ENCODE peak calls at places on chromosomes 13 and 19, in nine cellular contexts. I is esophagus squamous epithelium, U is HCT116, O is right atrium auricular region, W is A549, C is choroid plexus epithelial cell, K is body of pancreas, Q is thoracic aorta, F is psoas muscle. N is an unnamed sample.

GRCh38 chr19:35790981-35791813 is 15.8 kb downstream of the ARHGAP33 start:
- DNase-seq in W (peak; percentile 38), I (no peak), K (peak; percentile 85), Q (no peak), F (no peak), U (no peak), O (no peak), C (no peak), N (no peak)

GRCh38 chr13:93224545-93224944 is 2.1 kb upstream of the GPC6 start:
- DNase-seq in F (no peak), O (no peak), K (no peak), W (peak; percentile 80), I (no peak), C (peak; percentile 38), U (no peak), Q (no peak), N (no peak)

GRCh38 chr13:113849981-113850721 is 13.7 kb downstream of the GAS6 start:
- DNase-seq in U (no peak), O (peak; percentile 49), F (no peak), Q (no peak), W (no peak), I (no peak), C (no peak), K (no peak), N (no peak)

GRCh38 chr19:16051254-16052025 is 24.9 kb upstream of the TPM4 start:
- DNase-seq in W (peak; percentile 53), C (peak; percentile 70), K (no peak), U (peak; percentile 51), F (no peak), Q (no peak), O (no peak), I (no peak), N (no peak)

GRCh38 chr13:59643906-59644626 is 519.7 kb downstream of the DIAPH3 start:
- DNase-seq in K (no peak), U (no peak), Q (no peak), W (no peak), C (no peak), F (no peak), I (no peak), O (no peak), N (no peak)

GRCh38 chr19:18271433-18271841 is 2.8 kb downstream of the IQCN start:
- DNase-seq in U (no peak), F (no peak), C (no peak), W (no peak), K (no peak), Q (no peak), I (no peak), O (peak; percentile 74), N (no peak)

GRCh38 chr13:85068231-85068630 is 731.0 kb downstream of the SLITRK6 start:
- DNase-seq in O (no peak), U (no peak), F (no peak), I (no peak), C (no peak), Q (no peak), W (no peak), K (no peak), N (no peak)

GRCh38 chr13:98563071-98563470 is 13.8 kb downstream of the STK24 start:
- DNase-seq in W (no peak), U (no peak), C (peak; percentile 38), I (no peak), Q (no peak), F (no peak), K (no peak), O (no peak), N (no peak)

GRCh38 chr13:25192936-25193335 is 20.8 kb upstream of the AMER2 start:
- DNase-seq in O (no peak), Q (no peak), F (no peak), K (no peak), U (no peak), W (no peak), C (no peak), I (no peak), N (no peak)

GRCh38 chr13:19305434-19305833 is 123.8 kb upstream of the TUBA3C start:
- DNase-seq in Q (no peak), I (no peak), W (no peak), K (no peak), F (no peak), U (no peak), O (no peak), C (no peak), N (no peak)

GRCh38 chr13:81184556-81185265 is 843.8 kb upstream of the SPRY2 start:
- DNase-seq in F (no peak), W (no peak), K (no peak), I (no peak), O (no peak), Q (no peak), U (no peak), C (no peak), N (no peak)

GRCh38 chr19:29810504-29810871 is 1.3 kb upstream of the CCNE1 start:
- DNase-seq in O (no peak), F (no peak), C (peak; percentile 45), Q (no peak), K (no peak), U (no peak), I (no peak), W (peak; percentile 47), N (no peak)

GRCh38 chr19:39403331-39404312 is 3.0 kb upstream of the ZFP36 start:
- DNase-seq in C (peak; percentile 99), I (peak; percentile 89), K (peak; percentile 86), W (peak; percentile 99), O (peak; percentile 100), F (peak; percentile 100), U (peak; percentile 92), Q (peak; percentile 97), N (no peak)
- H3K4me3 ChIP-seq in C (peak overlapping the region; percentile 41), I (peak overlapping the region; percentile 73), K (no peak overlapping the region), W (peak overlapping the region; percentile 43), O (peak overlapping the region; percentile 56), F (peak overlapping the region; percentile 71), U (peak overlapping the region; percentile 43), Q (peak overlapping the region; percentile 81), N (peak overlapping the region; percentile 51)

GRCh38 chr19:41228486-41228885 is 9.5 kb downstream of the AXL start:
- DNase-seq in Q (no peak), U (no peak), F (no peak), O (no peak), C (no peak), K (no peak), W (no peak), I (no peak), N (no peak)

GRCh38 chr19:41226874-41227390 is 7.9 kb downstream of the AXL start:
- DNase-seq in C (no peak), I (no peak), Q (no peak), K (no peak), F (no peak), U (no peak), W (no peak), O (no peak), N (no peak)

GRCh38 chr19:41224632-41225031 is 5.6 kb downstream of the AXL start:
- DNase-seq in W (no peak), C (no peak), F (no peak), O (no peak), U (no peak), K (no peak), I (no peak), Q (no peak), N (no peak)

GRCh38 chr19:41225238-41226052 is 6.4 kb downstream of the AXL start:
- DNase-seq in Q (peak; percentile 91), I (no peak), U (peak; percentile 97), F (peak; percentile 80), O (peak; percentile 93), K (peak; percentile 36), W (peak; percentile 100), C (peak; percentile 96), N (no peak)

GRCh38 chr19:41226053-41226873 is 7.2 kb downstream of the AXL start:
- DNase-seq in W (peak; percentile 95), O (peak; percentile 80), C (peak; percentile 77), K (peak; percentile 80), I (no peak), F (peak; percentile 79), Q (peak; percentile 34), U (peak; percentile 72), N (no peak)
- TF ChIP-seq CTCF in W (no peak), O (peak; percentile 27), C (peak; percentile 22), K (peak; percentile 17), I (no peak), F (no peak), Q (no peak), U (no peak), N (no peak)

DNA sequence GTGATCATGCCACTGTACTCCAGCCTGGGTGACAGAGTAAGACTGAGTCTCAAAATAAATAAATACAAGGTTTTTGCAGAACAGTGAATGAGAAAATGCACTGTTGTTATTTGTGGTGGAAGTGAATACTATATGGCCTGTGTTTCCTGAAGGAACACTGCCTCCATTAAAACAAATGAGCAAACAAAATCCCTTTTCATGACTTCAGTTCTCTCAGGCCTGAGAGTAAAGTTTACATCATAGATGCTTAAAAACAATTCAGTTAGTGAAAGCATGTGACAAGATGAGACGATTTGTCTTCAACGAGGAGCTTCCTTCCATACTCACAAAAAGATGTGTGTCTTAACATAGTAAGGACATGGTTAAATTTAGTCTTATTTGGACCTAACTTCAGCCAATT is 14.4 kb downstream of the SPINT2 start:
- DNase-seq in F (no peak), U (no peak), Q (no peak), W (no peak), K (no peak), O (no peak), I (no peak), C (no peak), N (no peak)
- H3K4me3 ChIP-seq in F (no peak overlapping the region), U (no peak overlapping the region), Q (peak overlapping the region; percentile 16), W (no peak overlapping the region), K (no peak overlapping the region), O (no peak overlapping the region), I (no peak overlapping the region), C (no peak overlapping the region), N (no peak overlapping the region)

GRCh38 chr19:51810228-51810627 is 15.3 kb downstream of the FPR3 start:
- DNase-seq in Q (no peak), O (no peak), K (no peak), W (peak; percentile 26), C (peak; percentile 32), I (no peak), U (no peak), F (no peak), N (no peak)
- TF ChIP-seq CTCF in Q (no peak), O (peak; percentile 59), K (peak; percentile 10), W (no peak), C (peak; percentile 19), I (no peak), U (peak; percentile 10), F (no peak), N (no peak)

GRCh38 chr19:53532362-53532761 is 5.6 kb upstream of the ZNF331 start:
- DNase-seq in Q (no peak), K (no peak), I (no peak), U (no peak), F (no peak), O (no peak), C (no peak), W (no peak), N (no peak)
- H3K4me3 ChIP-seq in Q (no peak overlapping the region), K (no peak overlapping the region), I (no peak overlapping the region), U (no peak overlapping the region), F (no peak overlapping the region), O (no peak overlapping the region), C (no peak overlapping the region), W (no peak overlapping the region), N (no peak overlapping the region)

N was measured in GM12864.